ENCODE peak calls at places on chromosomes 3 and 15, in seven cellular contexts. One of them, this sample, is unnamed.

GRCh38 chr15:77033729-77034619 is 36.9 kb downstream of the TSPAN3 start:
- DNase-seq in neural progenitor cell: no peak
- DNase-seq in activated CD4-positive, alpha-beta T cell treated with anti-CD3 and anti-CD28 coated beads, Interleukin-2, amount 50 U/mL, for 48 hours: peak
- DNase-seq in HEK293T: no peak
- DNase-seq in cardiac fibroblast: no peak
- DNase-seq in Panc1: no peak
- DNase-seq in activated T-cell treated with anti-CD3 and anti-CD28 coated beads, Interleukin-2, amount 50 U/mL, for 1 hour: no peak
- DNase-seq in this sample: no peak

GRCh38 chr15:85718271-85718971 is 76.3 kb downstream of the KLHL25 start:
- DNase-seq in cardiac fibroblast: no peak
- DNase-seq in activated CD4-positive, alpha-beta T cell treated with anti-CD3 and anti-CD28 coated beads, Interleukin-2, amount 50 U/mL, for 48 hours: no peak
- DNase-seq in Panc1: no peak
- DNase-seq in neural progenitor cell: no peak
- DNase-seq in HEK293T: no peak
- DNase-seq in activated T-cell treated with anti-CD3 and anti-CD28 coated beads, Interleukin-2, amount 50 U/mL, for 1 hour: no peak
- DNase-seq in this sample: no peak

GRCh38 chr3:123298903-123299302 is 97.2 kb downstream of the SEC22A start:
- DNase-seq in activated T-cell treated with anti-CD3 and anti-CD28 coated beads, Interleukin-2, amount 50 U/mL, for 1 hour: no peak
- DNase-seq in cardiac fibroblast: peak
- DNase-seq in neural progenitor cell: no peak
- DNase-seq in activated CD4-positive, alpha-beta T cell treated with anti-CD3 and anti-CD28 coated beads, Interleukin-2, amount 50 U/mL, for 48 hours: no peak
- DNase-seq in Panc1: no peak
- DNase-seq in HEK293T: no peak
- DNase-seq in this sample: peak

GRCh38 chr15:74817370-74817737 is 4.7 kb downstream of the LMAN1L start:
- DNase-seq in Panc1: no peak
- DNase-seq in activated T-cell treated with anti-CD3 and anti-CD28 coated beads, Interleukin-2, amount 50 U/mL, for 1 hour: no peak
- DNase-seq in cardiac fibroblast: peak
- DNase-seq in HEK293T: no peak
- DNase-seq in activated CD4-positive, alpha-beta T cell treated with anti-CD3 and anti-CD28 coated beads, Interleukin-2, amount 50 U/mL, for 48 hours: no peak
- DNase-seq in neural progenitor cell: peak
- DNase-seq in this sample: no peak

GRCh38 chr15:77083381-77084160 is 12.7 kb upstream of the TSPAN3 start:
- DNase-seq in Panc1: no peak
- DNase-seq in HEK293T: peak
- DNase-seq in activated T-cell treated with anti-CD3 and anti-CD28 coated beads, Interleukin-2, amount 50 U/mL, for 1 hour: peak
- DNase-seq in cardiac fibroblast: peak
- DNase-seq in activated CD4-positive, alpha-beta T cell treated with anti-CD3 and anti-CD28 coated beads, Interleukin-2, amount 50 U/mL, for 48 hours: peak
- DNase-seq in neural progenitor cell: peak
- DNase-seq in this sample: peak

GRCh38 chr3:61922118-61922517 is 360.7 kb downstream of the PTPRG start:
- DNase-seq in activated CD4-positive, alpha-beta T cell treated with anti-CD3 and anti-CD28 coated beads, Interleukin-2, amount 50 U/mL, for 48 hours: no peak
- DNase-seq in Panc1: no peak
- DNase-seq in neural progenitor cell: no peak
- DNase-seq in activated T-cell treated with anti-CD3 and anti-CD28 coated beads, Interleukin-2, amount 50 U/mL, for 1 hour: no peak
- DNase-seq in cardiac fibroblast: peak
- DNase-seq in HEK293T: no peak
- DNase-seq in this sample: peak

GRCh38 chr3:146052046-146052790 is 108.8 kb downstream of the PLOD2 start:
- DNase-seq in HEK293T: no peak
- DNase-seq in neural progenitor cell: no peak
- DNase-seq in activated CD4-positive, alpha-beta T cell treated with anti-CD3 and anti-CD28 coated beads, Interleukin-2, amount 50 U/mL, for 48 hours: no peak
- DNase-seq in Panc1: no peak
- DNase-seq in cardiac fibroblast: no peak
- DNase-seq in activated T-cell treated with anti-CD3 and anti-CD28 coated beads, Interleukin-2, amount 50 U/mL, for 1 hour: no peak
- DNase-seq in this sample: no peak

GRCh38 chr3:20190991-20191390 is 5.0 kb upstream of the SGO1 start:
- DNase-seq in neural progenitor cell: peak
- DNase-seq in activated CD4-positive, alpha-beta T cell treated with anti-CD3 and anti-CD28 coated beads, Interleukin-2, amount 50 U/mL, for 48 hours: no peak
- DNase-seq in cardiac fibroblast: no peak
- DNase-seq in activated T-cell treated with anti-CD3 and anti-CD28 coated beads, Interleukin-2, amount 50 U/mL, for 1 hour: no peak
- DNase-seq in Panc1: no peak
- DNase-seq in HEK293T: peak
- DNase-seq in this sample: no peak

GRCh38 chr3:156429125-156429524 is 125.8 kb downstream of the SSR3 start:
- DNase-seq in activated T-cell treated with anti-CD3 and anti-CD28 coated beads, Interleukin-2, amount 50 U/mL, for 1 hour: no peak
- DNase-seq in activated CD4-positive, alpha-beta T cell treated with anti-CD3 and anti-CD28 coated beads, Interleukin-2, amount 50 U/mL, for 48 hours: no peak
- DNase-seq in neural progenitor cell: no peak
- DNase-seq in Panc1: no peak
- DNase-seq in cardiac fibroblast: no peak
- DNase-seq in HEK293T: no peak
- DNase-seq in this sample: no peak

GRCh38 chr3:20264900-20265567 is 79.0 kb upstream of the SGO1 start:
- DNase-seq in cardiac fibroblast: no peak
- DNase-seq in neural progenitor cell: no peak
- DNase-seq in activated CD4-positive, alpha-beta T cell treated with anti-CD3 and anti-CD28 coated beads, Interleukin-2, amount 50 U/mL, for 48 hours: no peak
- DNase-seq in HEK293T: no peak
- DNase-seq in activated T-cell treated with anti-CD3 and anti-CD28 coated beads, Interleukin-2, amount 50 U/mL, for 1 hour: no peak
- DNase-seq in Panc1: no peak
- DNase-seq in this sample: no peak

GRCh38 chr3:124774305-124774673 is 44.0 kb downstream of the UMPS start:
- DNase-seq in neural progenitor cell: peak
- DNase-seq in activated T-cell treated with anti-CD3 and anti-CD28 coated beads, Interleukin-2, amount 50 U/mL, for 1 hour: no peak
- DNase-seq in cardiac fibroblast: peak
- DNase-seq in activated CD4-positive, alpha-beta T cell treated with anti-CD3 and anti-CD28 coated beads, Interleukin-2, amount 50 U/mL, for 48 hours: no peak
- DNase-seq in HEK293T: no peak
- DNase-seq in Panc1: no peak
- DNase-seq in this sample: peak

GRCh38 chr3:164879201-164879600 is 199.1 kb downstream of the SI start:
- DNase-seq in Panc1: no peak
- DNase-seq in activated CD4-positive, alpha-beta T cell treated with anti-CD3 and anti-CD28 coated beads, Interleukin-2, amount 50 U/mL, for 48 hours: no peak
- DNase-seq in neural progenitor cell: peak
- DNase-seq in HEK293T: no peak
- DNase-seq in activated T-cell treated with anti-CD3 and anti-CD28 coated beads, Interleukin-2, amount 50 U/mL, for 1 hour: no peak
- DNase-seq in cardiac fibroblast: no peak
- DNase-seq in this sample: no peak

GRCh38 chr3:183536238-183536880 is 19.1 kb downstream of the KLHL6 start:
- DNase-seq in cardiac fibroblast: no peak
- DNase-seq in activated CD4-positive, alpha-beta T cell treated with anti-CD3 and anti-CD28 coated beads, Interleukin-2, amount 50 U/mL, for 48 hours: no peak
- DNase-seq in neural progenitor cell: no peak
- DNase-seq in HEK293T: no peak
- DNase-seq in activated T-cell treated with anti-CD3 and anti-CD28 coated beads, Interleukin-2, amount 50 U/mL, for 1 hour: no peak
- DNase-seq in Panc1: no peak
- DNase-seq in this sample: no peak

GRCh38 chr3:161403251-161403650 is 31.9 kb upstream of the SPTSSB start:
- DNase-seq in activated CD4-positive, alpha-beta T cell treated with anti-CD3 and anti-CD28 coated beads, Interleukin-2, amount 50 U/mL, for 48 hours: no peak
- DNase-seq in activated T-cell treated with anti-CD3 and anti-CD28 coated beads, Interleukin-2, amount 50 U/mL, for 1 hour: no peak
- DNase-seq in cardiac fibroblast: peak
- DNase-seq in HEK293T: no peak
- DNase-seq in neural progenitor cell: no peak
- DNase-seq in Panc1: no peak
- DNase-seq in this sample: no peak

GRCh38 chr3:10463191-10464067 is 42.0 kb downstream of the ATP2B2 start:
- DNase-seq in activated CD4-positive, alpha-beta T cell treated with anti-CD3 and anti-CD28 coated beads, Interleukin-2, amount 50 U/mL, for 48 hours: no peak
- DNase-seq in neural progenitor cell: no peak
- DNase-seq in activated T-cell treated with anti-CD3 and anti-CD28 coated beads, Interleukin-2, amount 50 U/mL, for 1 hour: no peak
- DNase-seq in Panc1: no peak
- DNase-seq in HEK293T: no peak
- DNase-seq in cardiac fibroblast: no peak
- DNase-seq in this sample: no peak